ENCODE peak calls at places on chromosome 16, in eight cellular contexts. I is AG04450, N is A549, X is mammary epithelial cell, H is adrenal gland, A is neural progenitor cell, S is epithelial cell of esophagus, R is GM12865. V is an unnamed sample.

GRCh38 chr16:57906385-57907316 is 64.3 kb downstream of the CNGB1 start:
- DNase-seq in S (no peak), H (no peak), I (no peak), X (no peak), R (peak), A (peak), N (no peak), V (peak)

GRCh38 chr16:8137581-8137980 is 452.7 kb downstream of the TMEM114 start:
- DNase-seq in A (peak), H (no peak), R (no peak), I (no peak), N (no peak), X (no peak), S (no peak), V (no peak)

GRCh38 chr16:6104423-6104822 is 1006.8 kb upstream of the EEF2KMT start:
- DNase-seq in H (no peak), I (no peak), N (no peak), R (no peak), X (no peak), A (no peak), S (no peak), V (no peak)

GRCh38 chr16:48184681-48185080 is 28.9 kb upstream of the ABCC12 start:
- DNase-seq in A (no peak), I (no peak), S (peak), R (no peak), H (no peak), N (no peak), X (peak), V (no peak)

GRCh38 chr16:58636474-58636873 is 6.8 kb upstream of the CNOT1 start:
- DNase-seq in N (no peak), I (no peak), A (no peak), R (no peak), X (no peak), S (no peak), H (peak), V (no peak)

GRCh38 chr16:74521691-74522090 is 85.2 kb downstream of the GLG1 start:
- DNase-seq in A (no peak), H (no peak), X (no peak), I (no peak), N (no peak), S (no peak), R (no peak), V (peak)

GRCh38 chr16:70460737-70461261 is 6.4 kb downstream of the FCSK start:
- DNase-seq in I (no peak), X (no peak), S (peak), R (peak), N (no peak), H (no peak), A (no peak), V (no peak)

GRCh38 chr16:56041556-56042140 is 149.6 kb upstream of the GNAO1 start:
- DNase-seq in A (peak), H (peak), S (peak), N (peak), R (peak), X (peak), I (no peak), V (no peak)

GRCh38 chr16:1771072-1771863 is at the start of gene NME3:
- DNase-seq in X (peak), A (peak), N (peak), S (peak), H (peak), R (peak), I (no peak), V (peak)

GRCh38 chr16:29995330-29995910 is at the start of gene HIRIP3:
- DNase-seq in X (peak), R (peak), A (peak), S (peak), I (peak), N (peak), H (peak), V (peak)

GRCh38 chr16:22302776-22303363 is 5.7 kb downstream of the POLR3E start:
- DNase-seq in R (no peak), A (no peak), S (no peak), I (no peak), N (no peak), H (no peak), X (no peak), V (no peak)

GRCh38 chr16:24036614-24037013 is 200.8 kb downstream of the PRKCB start:
- DNase-seq in A (peak), N (peak), X (peak), R (peak), S (peak), H (peak), I (no peak), V (peak)

GRCh38 chr16:9911989-9912388 is 270.2 kb downstream of the GRIN2A start:
- DNase-seq in A (no peak), R (no peak), X (no peak), H (no peak), I (no peak), S (no peak), N (no peak), V (no peak)

GRCh38 chr16:80015566-80015965 is 415.0 kb upstream of the MAF start:
- DNase-seq in A (no peak), X (peak), H (no peak), N (peak), R (no peak), S (peak), I (no peak), V (peak)

GRCh38 chr16:50247123-50247905 is 19.0 kb upstream of the ADCY7 start:
- DNase-seq in I (no peak), X (no peak), H (peak), R (no peak), N (no peak), A (no peak), S (no peak), V (no peak)
- H3K4me3 ChIP-seq in I (no peak), X (no peak), H (no peak), R (no peak), N (peak), A (no peak), S (no peak), V (peak)

GRCh38 chr16:85607331-85607765 is 5.8 kb upstream of the GSE1 start:
- DNase-seq in S (no peak), H (no peak), X (no peak), R (peak), A (peak), I (no peak), N (no peak), V (no peak)
- TF ChIP-seq CTCF in S (no peak), H (no peak), X (no peak), R (no peak), A (peak), I (no peak), N (no peak), V (peak)

DNA sequence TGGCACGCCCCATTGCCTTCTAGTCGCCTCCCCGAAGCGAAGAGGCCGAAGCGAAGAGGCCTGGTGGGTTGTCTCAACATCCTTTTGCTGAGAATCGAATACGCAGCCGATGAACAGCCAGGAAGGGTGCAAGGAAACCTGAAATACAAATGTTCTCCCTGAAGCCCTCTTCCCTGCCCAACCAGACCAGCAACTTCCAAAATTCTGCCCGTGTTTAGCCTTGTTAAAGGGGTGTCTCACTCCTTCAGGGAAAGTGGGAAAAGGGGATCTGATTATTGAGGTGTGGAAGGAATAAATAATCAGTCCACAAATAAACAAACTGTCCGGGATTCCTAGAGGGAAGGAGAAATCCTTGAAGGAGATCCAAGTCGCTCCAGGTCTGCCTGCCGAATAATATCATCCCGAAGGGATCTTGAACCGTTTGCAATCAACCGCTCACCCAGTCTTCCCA is 1.4 kb upstream of the FOXC2 start:
- DNase-seq in R (no peak), I (no peak), S (no peak), H (no peak), A (no peak), X (no peak), N (no peak), V (no peak)
- H3K4me3 ChIP-seq in R (no peak), I (peak), S (no peak), H (no peak), A (peak), X (no peak), N (no peak), V (no peak)

GRCh38 chr16:27699540-27699939 is 149.6 kb downstream of the KATNIP start:
- DNase-seq in X (no peak), H (no peak), R (no peak), I (no peak), A (no peak), S (no peak), N (no peak), V (no peak)
- TF ChIP-seq CTCF in X (no peak), H (no peak), R (no peak), I (no peak), A (no peak), S (no peak), N (no peak), V (no peak)

DNA sequence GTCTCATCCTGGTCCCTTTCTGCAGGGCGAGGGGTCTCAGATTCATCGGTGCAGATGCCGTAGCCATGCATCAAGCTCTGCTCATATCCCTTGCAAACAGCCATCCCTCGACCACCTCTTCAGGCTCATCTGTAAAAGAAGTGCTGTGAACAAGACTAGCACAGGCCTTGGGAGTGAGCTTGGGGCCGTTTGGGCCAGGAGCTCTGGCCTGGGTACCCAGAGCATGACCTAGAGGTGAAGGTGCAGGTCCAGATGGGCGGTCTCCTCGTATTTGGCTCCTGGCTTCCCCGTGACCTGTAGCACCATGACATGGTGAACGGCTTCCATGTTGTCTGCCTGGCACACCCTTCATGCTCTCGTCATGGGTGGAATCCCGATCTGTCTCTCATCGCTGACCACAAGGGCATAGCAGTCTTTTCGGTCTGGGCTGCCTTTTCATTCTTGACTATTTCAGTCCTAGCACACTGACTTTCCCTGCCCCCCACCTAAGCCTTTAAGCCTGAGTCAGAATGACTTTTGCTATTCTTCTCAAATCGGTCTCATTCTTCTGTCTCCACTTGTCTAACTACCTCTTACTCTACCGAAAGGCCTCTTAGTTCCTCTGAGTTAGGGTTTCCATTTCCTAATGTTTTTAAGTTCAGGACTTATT is 216.0 kb downstream of the FOXL1 start:
- DNase-seq in S (no peak), H (no peak), N (no peak), X (no peak), I (no peak), A (no peak), R (no peak), V (no peak)
- H3K4me3 ChIP-seq in S (no peak), H (no peak), N (no peak), X (no peak), I (no peak), A (no peak), R (no peak), V (no peak)

DNA sequence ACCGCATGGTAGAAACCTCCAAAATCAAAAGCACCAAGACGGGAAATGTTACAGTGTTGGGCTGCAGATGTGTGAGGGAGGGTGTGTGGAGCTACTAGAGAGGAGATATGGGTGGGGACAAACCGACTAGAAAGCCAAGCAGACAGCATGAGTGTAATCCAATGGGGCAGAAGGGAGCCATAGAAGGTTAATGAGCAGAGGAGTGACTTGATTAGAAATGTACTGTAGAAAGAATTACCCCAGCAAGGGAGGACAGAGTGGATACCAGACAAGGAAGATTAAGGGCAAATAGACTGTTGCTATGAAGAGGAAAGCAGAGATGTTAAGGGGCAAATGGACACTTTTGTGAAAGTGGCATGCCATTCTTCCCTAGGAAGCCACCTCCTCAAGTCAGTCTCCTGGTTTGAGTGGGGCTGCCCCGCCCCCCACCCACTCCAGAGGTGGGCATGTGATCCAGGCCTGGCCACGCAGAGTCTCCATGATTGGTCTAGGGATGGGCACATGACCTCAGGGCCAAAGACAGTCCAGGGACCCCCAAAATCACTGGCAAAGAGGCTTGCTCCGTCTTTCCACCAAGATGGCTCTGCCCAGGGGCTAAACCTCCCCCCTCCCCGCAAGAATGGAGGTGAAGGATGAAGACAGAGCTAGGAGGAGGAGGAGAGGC is 4.3 kb downstream of the COTL1 start:
- DNase-seq in I (no peak), H (no peak), A (no peak), S (no peak), N (no peak), X (no peak), R (no peak), V (no peak)
- TF ChIP-seq CTCF in I (no peak), H (no peak), A (no peak), S (no peak), N (no peak), X (no peak), R (no peak), V (no peak)

GRCh38 chr16:11034481-11034931 is 90.1 kb downstream of the CLEC16A start:
- DNase-seq in R (no peak), I (no peak), H (no peak), A (no peak), S (no peak), X (no peak), N (no peak), V (peak)
- H3K4me3 ChIP-seq in R (no peak), I (no peak), H (no peak), A (no peak), S (no peak), X (no peak), N (no peak), V (peak)

GRCh38 chr16:71647391-71647790 is 21.4 kb downstream of the MARVELD3 start:
- DNase-seq in R (no peak), S (no peak), H (no peak), A (no peak), N (no peak), I (no peak), X (no peak), V (no peak)

GRCh38 chr16:71648162-71648561 is 22.2 kb downstream of the MARVELD3 start:
- DNase-seq in X (no peak), N (no peak), A (no peak), H (no peak), S (no peak), I (no peak), R (no peak), V (no peak)

GRCh38 chr16:71645450-71645849 is 19.5 kb downstream of the MARVELD3 start:
- DNase-seq in X (peak), A (peak), I (no peak), N (peak), S (peak), R (peak), H (no peak), V (peak)

GRCh38 chr16:71648921-71649320 is 22.9 kb downstream of the MARVELD3 start:
- DNase-seq in A (peak), X (no peak), S (no peak), N (peak), H (no peak), I (no peak), R (no peak), V (no peak)
- TF ChIP-seq CTCF in A (peak), X (peak), S (peak), N (peak), H (peak), I (peak), R (peak), V (peak)

V was measured in AG10803.